ENCODE peak calls at places on chromosomes 11 and 22, in ten cellular contexts. Q is tibial artery; R is renal cortical epithelial cell; K is lower leg skin; A is occipital lobe; J is CMK; C is NCI-H82; Z is naive thymus-derived CD4-positive, alpha-beta T cell; F is activated B cell treated with CpG ODN at 0.5 μM for 24 hours; E is NCI-H2029 treated with DMSO at 0.1 percent for 48 hours. W is an unnamed sample.

GRCh38 chr11:27395556-27396258 is 32.7 kb upstream of the CCDC34 start:
- DNase-seq in E (peak; percentile 31), K (no peak), A (no peak), Q (no peak), Z (no peak), R (peak; percentile 97), F (no peak), J (no peak), C (no peak), W (peak; percentile 51)

GRCh38 chr22:41401781-41402648 is 20.3 kb downstream of the TEF start:
- DNase-seq in K (no peak), E (no peak), F (no peak), R (peak; percentile 63), Q (peak; percentile 63), J (no peak), A (peak; percentile 81), Z (no peak), C (peak; percentile 94), W (no peak)

GRCh38 chr11:72343159-72343756 is 91.1 kb downstream of the CLPB start:
- DNase-seq in J (peak; percentile 18), Z (no peak), A (no peak), K (no peak), E (no peak), F (no peak), R (no peak), Q (no peak), C (no peak), W (no peak)

GRCh38 chr11:102849319-102849718 is 5.9 kb upstream of the MMP3 start:
- DNase-seq in A (no peak), F (no peak), C (no peak), R (peak; percentile 63), E (no peak), K (no peak), Z (no peak), J (no peak), Q (no peak), W (no peak)

GRCh38 chr11:74367881-74368280 is 30.4 kb downstream of the PGM2L1 start:
- DNase-seq in C (no peak), E (no peak), R (no peak), K (no peak), Q (no peak), J (no peak), F (no peak), A (no peak), Z (no peak), W (no peak)

GRCh38 chr22:30705710-30706651 is 11.3 kb downstream of the OSBP2 start:
- DNase-seq in J (no peak), Q (no peak), R (no peak), E (no peak), K (no peak), C (peak; percentile 89), F (no peak), A (peak; percentile 69), Z (no peak), W (peak; percentile 88)

GRCh38 chr11:133937468-133937867 is 19.3 kb downstream of the IGSF9B start:
- DNase-seq in Z (no peak), J (no peak), F (no peak), A (no peak), Q (no peak), R (no peak), E (no peak), C (no peak), K (no peak), W (no peak)

GRCh38 chr22:46965552-46966494 is 203.4 kb downstream of the TBC1D22A start:
- DNase-seq in Z (no peak), A (no peak), Q (no peak), R (no peak), E (no peak), C (no peak), F (no peak), J (no peak), K (no peak), W (no peak)

GRCh38 chr22:26942301-26942927 is 285.0 kb downstream of the MIAT start:
- DNase-seq in A (no peak), E (no peak), Z (no peak), R (no peak), K (no peak), F (no peak), J (no peak), C (no peak), Q (no peak), W (no peak)

GRCh38 chr11:34600339-34601084 is 20.4 kb upstream of the EHF start:
- DNase-seq in Z (no peak), J (no peak), A (no peak), K (no peak), C (no peak), E (no peak), R (peak; percentile 72), Q (no peak), F (no peak), W (no peak)

GRCh38 chr11:106956887-106957505 is 61.3 kb downstream of the GUCY1A2 start:
- DNase-seq in C (peak; percentile 83), K (no peak), E (no peak), F (no peak), Q (no peak), A (no peak), J (no peak), Z (no peak), R (no peak), W (no peak)

GRCh38 chr11:92317222-92317621 is 92.6 kb downstream of the FAT3 start:
- DNase-seq in A (no peak), C (no peak), E (no peak), K (no peak), F (no peak), Z (no peak), R (no peak), J (no peak), Q (no peak), W (no peak)

GRCh38 chr22:37559901-37560681 is at the start of gene CDC42EP1:
- DNase-seq in J (no peak), E (no peak), Q (no peak), K (no peak), A (peak; percentile 46), C (no peak), R (no peak), Z (no peak), F (no peak), W (no peak)

GRCh38 chr22:37514526-37515051 is 4.6 kb downstream of the CARD10 start:
- DNase-seq in C (peak; percentile 72), Z (no peak), Q (no peak), K (no peak), E (no peak), F (no peak), J (no peak), R (no peak), A (no peak), W (no peak)

GRCh38 chr22:30874431-30875370 is 93.9 kb downstream of the MORC2 start:
- DNase-seq in F (no peak), Q (no peak), K (no peak), R (no peak), Z (no peak), J (no peak), C (no peak), A (no peak), E (no peak), W (no peak)

GRCh38 chr11:112656772-112657428 is 304.3 kb upstream of the NCAM1 start:
- DNase-seq in C (no peak), Z (no peak), R (no peak), Q (no peak), E (no peak), F (no peak), K (peak; percentile 26), A (no peak), J (no peak), W (peak; percentile 77)

GRCh38 chr22:19610518-19611253 is 86.5 kb upstream of the CLDN5 start:
- DNase-seq in K (no peak), R (no peak), Z (peak; percentile 18), C (no peak), E (no peak), J (no peak), Q (no peak), A (no peak), F (no peak), W (no peak)

GRCh38 chr11:111633248-111633647 is 31.0 kb downstream of the SIK2 start:
- DNase-seq in R (no peak), J (no peak), E (peak; percentile 89), Z (no peak), K (no peak), F (no peak), Q (no peak), A (no peak), C (peak; percentile 42), W (no peak)

W was measured in astrocyte of the cerebellum.